ENCODE peak calls at places on chromosomes 4 and X, in nine cellular contexts. V is neural progenitor cell, W is upper lobe of right lung, D is psoas muscle, S is epithelial cell of proximal tubule, F is A549, B is lung, Z is GM12865, H is hepatocyte. T is an unnamed sample.
A peak's percentile ranks its signal among the peaks of the same experiment; 100 is the strongest.

GRCh38 chr4:76457885-76458284 is 22.9 kb downstream of the SHROOM3 start:
- DNase-seq in V (peak; percentile 52), W (no peak), D (no peak), S (no peak), F (no peak), B (no peak), Z (no peak), H (peak; percentile 26), T (no peak)

GRCh38 chr4:56655627-56656345 is 25.3 kb downstream of the HOPX start:
- DNase-seq in V (peak; percentile 40), W (no peak), D (peak; percentile 56), S (no peak), F (no peak), B (no peak), Z (no peak), H (peak; percentile 31), T (no peak)

GRCh38 chr4:61520688-61521160 is 320.6 kb downstream of the ADGRL3 start:
- DNase-seq in V (no peak), W (no peak), D (no peak), S (no peak), F (no peak), B (no peak), Z (no peak), H (no peak), T (no peak)

GRCh38 chr4:120801171-120801758 is 121.3 kb downstream of the PRDM5 start:
- DNase-seq in V (no peak), W (no peak), D (peak; percentile 55), S (no peak), F (no peak), B (no peak), Z (no peak), H (peak; percentile 41), T (no peak)

GRCh38 chr4:107243141-107243779 is 207.1 kb upstream of the DKK2 start:
- DNase-seq in V (no peak), W (no peak), D (no peak), S (no peak), F (no peak), B (no peak), Z (no peak), H (no peak), T (peak; percentile 91)

GRCh38 chr4:81724925-81725329 is 253.2 kb upstream of the RASGEF1B start:
- DNase-seq in V (peak; percentile 15), W (peak; percentile 79), D (peak; percentile 69), S (peak; percentile 29), F (no peak), B (peak; percentile 55), Z (peak; percentile 20), H (peak; percentile 84), T (peak; percentile 34)

GRCh38 chr4:114606240-114606639 is 7.6 kb downstream of the UGT8 start:
- DNase-seq in V (no peak), W (no peak), D (no peak), S (no peak), F (no peak), B (no peak), Z (no peak), H (peak; percentile 32), T (no peak)

GRCh38 chrX:21738950-21739287 is 19.0 kb downstream of the SMPX start:
- DNase-seq in V (no peak), W (no peak), D (no peak), S (no peak), F (no peak), B (no peak), Z (no peak), H (no peak), T (no peak)

GRCh38 chrX:154531626-154532025 is 15.0 kb downstream of the G6PD start:
- DNase-seq in V (no peak), W (no peak), D (no peak), S (no peak), F (no peak), B (no peak), Z (no peak), H (peak; percentile 54), T (no peak)

GRCh38 chrX:97597954-97598353 is 714.2 kb downstream of the RPA4 start:
- DNase-seq in V (peak; percentile 13), W (no peak), D (no peak), S (no peak), F (no peak), B (no peak), Z (no peak), H (no peak), T (peak; percentile 62)

GRCh38 chrX:2710496-2710895 is 19.4 kb downstream of the CD99 start:
- DNase-seq in V (peak; percentile 45), W (no peak), D (no peak), S (no peak), F (peak; percentile 37), B (no peak), Z (no peak), H (peak; percentile 54), T (peak; percentile 91)

GRCh38 chr4:24067367-24067766 is 177.5 kb upstream of the PPARGC1A start:
- DNase-seq in V (no peak), W (no peak), D (no peak), S (no peak), F (no peak), B (no peak), Z (no peak), H (no peak), T (no peak)

GRCh38 chr4:146943691-146944375 is 1.8 kb downstream of the TTC29 start:
- DNase-seq in V (no peak), W (no peak), D (no peak), S (no peak), F (no peak), B (no peak), Z (no peak), H (no peak), T (no peak)

GRCh38 chrX:46637937-46638336 is 64.4 kb downstream of the CHST7 start:
- DNase-seq in V (no peak), W (no peak), D (no peak), S (no peak), F (peak; percentile 6), B (no peak), Z (peak; percentile 77), H (no peak), T (no peak)

GRCh38 chr4:52574036-52574435 is 85.1 kb downstream of the USP46 start:
- DNase-seq in V (no peak), W (no peak), D (no peak), S (no peak), F (no peak), B (no peak), Z (no peak), H (no peak), T (no peak)

GRCh38 chr4:30537462-30537861 is 182.7 kb upstream of the PCDH7 start:
- DNase-seq in V (no peak), W (no peak), D (no peak), S (no peak), F (no peak), B (no peak), Z (no peak), H (peak; percentile 52), T (peak; percentile 56)

GRCh38 chrX:101409043-101409442 is 1.0 kb downstream of the HNRNPH2 start:
- DNase-seq in V (no peak), W (no peak), D (no peak), S (no peak), F (no peak), B (no peak), Z (no peak), H (peak; percentile 17), T (no peak)

GRCh38 chrX:134692990-134693389 is 34.7 kb upstream of the PLAC1 start:
- DNase-seq in V (no peak), W (no peak), D (no peak), S (no peak), F (no peak), B (no peak), Z (no peak), H (no peak), T (no peak)

GRCh38 chr4:155120536-155120935 is 87.9 kb upstream of the NPY2R start:
- DNase-seq in V (no peak), W (no peak), D (no peak), S (no peak), F (no peak), B (no peak), Z (no peak), H (no peak), T (no peak)

GRCh38 chrX:41561045-41561444 is 113.9 kb downstream of the NYX start:
- DNase-seq in V (no peak), W (no peak), D (no peak), S (peak; percentile 46), F (peak; percentile 5), B (no peak), Z (peak; percentile 69), H (peak; percentile 40), T (peak; percentile 38)

GRCh38 chrX:69424161-69424560 is 80.0 kb upstream of the NALF2 start:
- DNase-seq in V (peak; percentile 15), W (no peak), D (no peak), S (no peak), F (no peak), B (no peak), Z (no peak), H (peak; percentile 14), T (peak; percentile 37)
- TF ChIP-seq CTCF in V (peak; percentile 57), W (peak; percentile 24), D (no peak), S (peak; percentile 44), F (peak; percentile 30), B (no peak), Z (peak; percentile 8), H (peak; percentile 31), T (peak; percentile 61)

GRCh38 chr4:164959896-164960295 is 17.6 kb downstream of the TRIM61 start:
- DNase-seq in V (no peak), W (no peak), D (no peak), S (no peak), F (no peak), B (no peak), Z (no peak), H (no peak), T (no peak)
- TF ChIP-seq CTCF in V (no peak), W (no peak), D (no peak), S (no peak), F (no peak), B (no peak), Z (no peak), H (no peak), T (no peak)

GRCh38 chr4:73855406-73855805 is 2.3 kb downstream of the PF4V1 start:
- DNase-seq in V (no peak), W (no peak), D (no peak), S (no peak), F (no peak), B (no peak), Z (no peak), H (no peak), T (no peak)
- TF ChIP-seq CTCF in V (no peak), W (no peak), D (no peak), S (no peak), F (no peak), B (no peak), Z (no peak), H (no peak), T (no peak)

DNA sequence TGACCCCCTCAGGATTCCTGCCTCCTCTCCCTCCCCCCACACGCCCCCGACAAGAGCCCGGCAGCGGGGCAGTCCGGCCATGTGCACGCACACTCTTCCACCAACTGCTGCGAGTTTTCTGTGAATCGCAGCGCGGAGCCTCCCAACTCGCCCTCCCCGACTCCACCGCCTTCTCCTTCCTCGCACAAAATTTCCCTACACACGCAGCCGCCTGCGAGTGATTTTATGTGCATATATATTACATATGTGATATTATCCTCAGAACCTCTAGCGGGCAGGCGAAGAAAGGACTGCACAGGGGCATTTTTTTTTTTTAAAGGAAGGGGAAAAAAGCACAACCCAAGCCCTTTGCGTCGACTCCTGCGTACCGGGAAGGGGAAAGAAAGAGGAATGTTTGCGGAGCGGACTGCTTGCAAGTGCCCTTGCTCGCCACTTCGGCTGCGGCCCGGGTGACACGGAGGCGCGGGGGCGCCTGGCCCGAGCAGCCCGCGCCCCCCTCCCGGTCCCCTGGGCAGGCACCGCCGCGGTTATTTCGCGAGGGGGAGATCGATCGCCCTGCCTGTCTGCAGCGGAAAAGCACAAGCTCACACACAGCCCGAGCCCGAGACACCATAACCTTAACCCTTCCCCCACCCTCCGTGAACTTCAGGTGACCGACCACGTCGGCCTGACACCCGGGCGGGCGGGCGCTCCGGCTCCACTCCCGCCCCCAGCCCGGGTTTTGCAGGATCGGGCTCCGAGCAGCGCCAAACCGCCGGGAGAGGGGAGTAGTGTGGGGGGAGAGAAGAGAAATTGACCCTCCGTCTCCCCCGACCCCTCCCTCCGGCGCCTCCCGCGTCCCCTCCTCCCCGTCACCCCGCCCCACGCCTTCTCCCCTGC is 2.2 kb downstream of the ZNF827 start:
- DNase-seq in V (peak; percentile 71), W (peak; percentile 87), D (peak; percentile 81), S (no peak), F (no peak), B (peak; percentile 73), Z (peak; percentile 92), H (peak; percentile 90), T (peak; percentile 75)
- TF ChIP-seq CTCF in V (peak; percentile 18), W (peak; percentile 34), D (peak; percentile 28), S (no peak), F (no peak), B (no peak), Z (peak; percentile 24), H (peak; percentile 21), T (no peak)